ENCODE peak calls at places on chromosome 15, in seven cellular contexts. Y, D, S, W, R, P and V are unnamed samples.

GRCh38 chr15:74784426-74784825 is 2.5 kb downstream of the CSK start:
- DNase-seq in Y (no peak), D (no peak), S (no peak), W (no peak), R (no peak), P (no peak), V (no peak)

GRCh38 chr15:39874890-39875549 is 45.0 kb downstream of the GPR176 start:
- DNase-seq in Y (peak; percentile 24), D (peak; percentile 17), S (no peak), W (peak; percentile 31), R (peak; percentile 40), P (no peak), V (peak; percentile 75)

GRCh38 chr15:101710806-101711205 is 13.5 kb downstream of the TARS3 start:
- DNase-seq in Y (no peak), D (peak; percentile 10), S (no peak), W (no peak), R (no peak), P (no peak), V (no peak)

GRCh38 chr15:74201656-74202420 is 749 bp downstream of the STRA6 start:
- DNase-seq in Y (no peak), D (no peak), S (no peak), W (no peak), R (peak; percentile 65), P (no peak), V (no peak)

GRCh38 chr15:45635763-45636292 is 999 bp downstream of the SQOR start:
- DNase-seq in Y (no peak), D (no peak), S (no peak), W (no peak), R (no peak), P (no peak), V (no peak)

GRCh38 chr15:42693496-42693895 is 43.4 kb downstream of the CDAN1 start:
- DNase-seq in Y (no peak), D (no peak), S (no peak), W (no peak), R (no peak), P (no peak), V (no peak)

GRCh38 chr15:53535886-53536285 is 223.6 kb downstream of the WDR72 start:
- DNase-seq in Y (no peak), D (no peak), S (no peak), W (no peak), R (no peak), P (no peak), V (no peak)

GRCh38 chr15:38860253-38860652 is 295.6 kb upstream of the RASGRP1 start:
- DNase-seq in Y (no peak), D (no peak), S (no peak), W (no peak), R (no peak), P (no peak), V (no peak)

GRCh38 chr15:67188551-67189218 is 65.8 kb downstream of the AAGAB start:
- DNase-seq in Y (no peak), D (no peak), S (no peak), W (no peak), R (peak; percentile 83), P (no peak), V (no peak)

GRCh38 chr15:43067717-43068461 is 37.9 kb downstream of the UBR1 start:
- DNase-seq in Y (peak; percentile 4), D (peak; percentile 18), S (no peak), W (no peak), R (no peak), P (no peak), V (no peak)

GRCh38 chr15:90529369-90530249 is at the start of gene CRTC3:
- DNase-seq in Y (no peak), D (no peak), S (no peak), W (peak; percentile 64), R (peak; percentile 94), P (peak; percentile 75), V (peak; percentile 82)

GRCh38 chr15:34620122-34620521 is 36.7 kb upstream of the GOLGA8B start:
- DNase-seq in Y (no peak), D (no peak), S (no peak), W (no peak), R (no peak), P (no peak), V (no peak)

GRCh38 chr15:47301481-47301880 is 415.8 kb upstream of the SEMA6D start:
- DNase-seq in Y (no peak), D (no peak), S (no peak), W (no peak), R (no peak), P (no peak), V (no peak)
- TF ChIP-seq JUND in Y (no peak), D (no peak), S (no peak), W (no peak), R (no peak), P (no peak), V (no peak)

GRCh38 chr15:78093242-78094020 is 1.1 kb downstream of the SH2D7 start:
- DNase-seq in Y (no peak), D (no peak), S (no peak), W (no peak), R (no peak), P (no peak), V (no peak)
- TF ChIP-seq JUND in Y (no peak), D (no peak), S (no peak), W (no peak), R (peak; percentile 89), P (no peak), V (no peak)

GRCh38 chr15:68555348-68556037 is 23.3 kb upstream of the CORO2B start:
- DNase-seq in Y (no peak), D (no peak), S (no peak), W (no peak), R (no peak), P (no peak), V (no peak)

GRCh38 chr15:68552773-68553172 is 26.0 kb upstream of the CORO2B start:
- DNase-seq in Y (no peak), D (no peak), S (no peak), W (no peak), R (no peak), P (no peak), V (no peak)

GRCh38 chr15:68554716-68555347 is 24.0 kb upstream of the CORO2B start:
- DNase-seq in Y (no peak), D (no peak), S (no peak), W (no peak), R (no peak), P (no peak), V (no peak)

GRCh38 chr15:68553594-68553993 is 25.2 kb upstream of the CORO2B start:
- DNase-seq in Y (no peak), D (no peak), S (no peak), W (no peak), R (no peak), P (no peak), V (no peak)

DNA sequence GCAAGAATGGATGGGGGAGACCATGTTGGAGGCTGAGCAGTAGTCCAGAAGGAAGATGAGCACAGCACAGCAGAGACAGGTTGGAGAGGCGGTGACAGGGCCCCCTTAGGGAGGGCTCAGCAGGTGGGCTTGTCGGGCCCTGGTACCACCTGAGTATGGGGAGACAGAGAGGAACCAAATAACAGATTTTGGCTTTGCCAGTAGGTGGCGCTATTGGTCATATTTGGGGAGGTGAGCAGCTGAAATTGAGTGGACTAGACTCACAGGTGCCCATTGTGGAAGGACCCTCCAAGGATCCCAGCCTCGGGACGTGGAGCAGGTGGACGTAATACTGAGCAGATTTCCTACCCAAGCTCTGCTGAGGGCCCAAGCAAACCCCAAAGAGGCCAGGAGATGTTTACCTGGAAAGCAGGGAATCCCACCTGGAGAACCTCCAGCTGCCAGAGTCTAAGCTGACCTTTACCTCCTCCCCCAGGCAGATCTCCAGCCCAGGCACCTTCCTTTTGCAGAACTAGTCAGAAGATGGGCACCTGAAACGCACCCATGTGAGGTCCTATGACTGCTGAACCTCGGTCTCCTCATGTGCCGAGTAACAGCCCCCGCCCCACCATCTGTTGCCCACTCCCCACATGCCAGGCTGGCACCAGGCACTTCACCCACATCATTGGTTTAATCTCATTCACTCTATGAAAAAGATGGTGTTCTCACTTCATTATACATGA is 24.6 kb upstream of the CORO2B start:
- DNase-seq in Y (peak; percentile 54), D (peak; percentile 61), S (no peak), W (peak; percentile 77), R (peak; percentile 73), P (peak; percentile 94), V (peak; percentile 80)
- TF ChIP-seq JUND in Y (no peak), D (no peak), S (no peak), W (no peak), R (no peak), P (no peak), V (no peak)

DNA sequence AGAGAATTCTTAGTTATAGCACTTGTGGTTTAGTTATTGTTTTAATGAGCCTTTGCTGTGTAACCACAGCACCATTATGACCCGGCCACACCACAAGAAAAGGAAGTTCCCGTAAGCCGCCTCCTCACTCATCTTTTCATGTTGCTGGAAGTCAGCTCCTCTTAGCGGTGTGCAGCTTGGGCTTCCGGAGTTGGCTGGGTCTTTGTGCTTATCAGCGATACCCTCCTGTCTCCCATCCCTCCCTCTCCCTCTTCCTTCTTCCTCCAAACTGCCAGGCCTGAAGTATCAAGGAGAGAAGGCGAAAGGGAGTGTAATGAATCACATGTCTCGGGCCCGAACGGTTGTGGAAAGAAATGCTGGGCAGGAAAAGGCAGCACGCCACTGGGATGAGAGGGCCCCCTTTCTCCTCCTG is 353.5 kb downstream of the MCTP2 start:
- DNase-seq in Y (no peak), D (no peak), S (peak; percentile 36), W (peak; percentile 45), R (no peak), P (no peak), V (no peak)
- TF ChIP-seq JUND in Y (no peak), D (no peak), S (no peak), W (no peak), R (no peak), P (no peak), V (no peak)